ENCODE peak calls at places on chromosomes 2 and 18, in seven cellular contexts. X, Y, V, C, N, W and R are unnamed samples.

GRCh38 chr2:1584691-1585485 is 159.4 kb downstream of the PXDN start:
- DNase-seq in X (no peak), Y (no peak), V (no peak), C (no peak), N (no peak), W (no peak), R (no peak)

GRCh38 chr2:78699696-78700095 is 325.8 kb upstream of the REG3G start:
- DNase-seq in X (no peak), Y (no peak), V (no peak), C (no peak), N (no peak), W (no peak), R (no peak)

GRCh38 chr2:25293145-25293544 is 48.6 kb downstream of the DNMT3A start:
- DNase-seq in X (no peak), Y (no peak), V (no peak), C (no peak), N (no peak), W (no peak), R (no peak)

GRCh38 chr2:10235099-10235908 is 67.4 kb upstream of the HPCAL1 start:
- DNase-seq in X (no peak), Y (no peak), V (peak; percentile 16), C (no peak), N (no peak), W (no peak), R (no peak)

GRCh38 chr2:167832840-167833239 is 414.6 kb downstream of the STK39 start:
- DNase-seq in X (no peak), Y (no peak), V (no peak), C (no peak), N (no peak), W (no peak), R (no peak)

GRCh38 chr2:127535422-127535901 is at the start of gene MYO7B:
- DNase-seq in X (no peak), Y (no peak), V (no peak), C (no peak), N (no peak), W (no peak), R (no peak)

GRCh38 chr2:105744909-105745853 is at the start of gene NCK2:
- DNase-seq in X (no peak), Y (no peak), V (peak; percentile 34), C (peak; percentile 53), N (peak; percentile 34), W (peak; percentile 55), R (no peak)

GRCh38 chr2:128622916-128623620 is 304.4 kb upstream of the HS6ST1 start:
- DNase-seq in X (no peak), Y (no peak), V (peak; percentile 44), C (no peak), N (no peak), W (no peak), R (no peak)

GRCh38 chr2:218895326-218895725 is 14.7 kb downstream of the WNT10A start:
- DNase-seq in X (no peak), Y (no peak), V (no peak), C (no peak), N (no peak), W (no peak), R (no peak)

GRCh38 chr2:143830476-143830875 is 689.4 kb downstream of the ZEB2 start:
- DNase-seq in X (no peak), Y (no peak), V (no peak), C (no peak), N (no peak), W (no peak), R (no peak)

GRCh38 chr18:623760-624620 is 27.2 kb downstream of the CLUL1 start:
- DNase-seq in X (no peak), Y (peak; percentile 21), V (peak; percentile 87), C (peak; percentile 75), N (peak; percentile 85), W (peak; percentile 66), R (no peak)

GRCh38 chr2:96819876-96820511 is 3.9 kb downstream of the CNNM3 start:
- DNase-seq in X (no peak), Y (no peak), V (no peak), C (no peak), N (no peak), W (no peak), R (no peak)
- TF ChIP-seq CTCF in X (no peak), Y (no peak), V (no peak), C (no peak), N (no peak), W (peak; percentile 39), R (no peak)

GRCh38 chr2:170531876-170532275 is 183.3 kb upstream of the SP5 start:
- DNase-seq in X (no peak), Y (no peak), V (no peak), C (no peak), N (no peak), W (no peak), R (no peak)

GRCh38 chr2:170530803-170531564 is 184.2 kb upstream of the SP5 start:
- DNase-seq in X (no peak), Y (no peak), V (no peak), C (no peak), N (no peak), W (no peak), R (no peak)

GRCh38 chr2:170525566-170525900 is 189.6 kb upstream of the SP5 start:
- DNase-seq in X (peak; percentile 90), Y (peak; percentile 96), V (peak; percentile 80), C (no peak), N (peak; percentile 97), W (no peak), R (peak; percentile 81)

GRCh38 chr2:170533156-170533555 is 182.0 kb upstream of the SP5 start:
- DNase-seq in X (no peak), Y (no peak), V (no peak), C (no peak), N (no peak), W (no peak), R (no peak)

DNA sequence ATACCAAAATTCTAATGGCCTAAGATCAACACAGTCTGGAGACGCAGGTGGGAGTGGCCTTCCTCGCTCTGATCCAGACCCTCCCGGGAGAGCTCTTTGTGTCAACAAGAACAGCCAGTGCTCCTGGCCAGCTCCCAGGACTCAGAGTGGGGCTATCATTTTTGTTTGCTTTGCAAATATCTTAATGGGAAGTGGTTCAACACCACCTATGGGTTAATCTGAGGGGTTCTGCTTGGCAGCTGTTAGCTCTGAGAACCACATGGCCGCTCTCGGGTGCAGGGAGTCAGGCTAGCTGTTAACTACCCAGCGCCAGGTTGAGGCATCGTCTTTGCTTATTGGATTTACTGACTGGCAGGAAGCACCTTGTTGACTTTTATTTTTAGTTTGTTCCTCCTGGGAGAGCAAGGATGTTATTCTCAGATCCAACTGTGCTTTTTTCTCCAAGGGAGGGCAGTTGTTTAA is 184.8 kb upstream of the SP5 start:
- DNase-seq in X (peak; percentile 86), Y (no peak), V (peak; percentile 12), C (no peak), N (peak; percentile 84), W (no peak), R (no peak)
- TF ChIP-seq CTCF in X (no peak), Y (no peak), V (no peak), C (no peak), N (no peak), W (no peak), R (no peak)

GRCh38 chr2:27025281-27025800 is 7.4 kb upstream of the TMEM214 start:
- DNase-seq in X (no peak), Y (no peak), V (no peak), C (no peak), N (no peak), W (no peak), R (no peak)

GRCh38 chr2:27024812-27025211 is 8.0 kb upstream of the TMEM214 start:
- DNase-seq in X (no peak), Y (no peak), V (no peak), C (no peak), N (no peak), W (no peak), R (no peak)

GRCh38 chr2:27023740-27024139 is 9.0 kb upstream of the TMEM214 start:
- DNase-seq in X (no peak), Y (no peak), V (no peak), C (no peak), N (no peak), W (no peak), R (no peak)

GRCh38 chr2:27025861-27026851 is 6.6 kb upstream of the TMEM214 start:
- DNase-seq in X (no peak), Y (no peak), V (no peak), C (no peak), N (no peak), W (no peak), R (no peak)

DNA sequence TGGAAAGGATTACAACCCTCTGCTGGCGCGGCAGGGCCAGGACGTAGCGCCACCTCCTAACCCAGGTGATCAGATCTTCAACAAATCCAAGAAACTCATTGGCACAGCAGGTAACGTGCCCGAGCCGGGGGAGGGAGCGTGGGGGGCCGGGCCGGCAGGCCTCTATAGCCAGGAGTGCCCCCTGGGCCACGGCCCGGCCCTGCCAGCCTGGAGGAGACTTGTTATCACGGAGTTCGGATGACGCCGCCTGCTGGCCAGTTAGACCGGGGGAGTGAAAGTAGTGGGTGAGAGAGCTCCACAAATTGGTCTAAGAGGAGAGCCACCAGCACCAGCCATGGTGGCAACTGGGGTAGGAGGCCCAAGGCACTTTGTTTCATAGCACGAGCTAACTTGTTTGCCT is 8.6 kb upstream of the TMEM214 start:
- DNase-seq in X (no peak), Y (no peak), V (no peak), C (peak; percentile 67), N (no peak), W (no peak), R (no peak)
- TF ChIP-seq CTCF in X (no peak), Y (peak; percentile 11), V (no peak), C (peak; percentile 56), N (no peak), W (peak; percentile 24), R (peak; percentile 4)

GRCh38 chr18:45850021-45850420 is 24.5 kb downstream of the SIGLEC15 start:
- DNase-seq in X (no peak), Y (no peak), V (no peak), C (no peak), N (no peak), W (no peak), R (no peak)
- TF ChIP-seq CTCF in X (peak; percentile 18), Y (peak; percentile 58), V (peak; percentile 24), C (no peak), N (peak; percentile 42), W (peak; percentile 12), R (peak; percentile 40)

DNA sequence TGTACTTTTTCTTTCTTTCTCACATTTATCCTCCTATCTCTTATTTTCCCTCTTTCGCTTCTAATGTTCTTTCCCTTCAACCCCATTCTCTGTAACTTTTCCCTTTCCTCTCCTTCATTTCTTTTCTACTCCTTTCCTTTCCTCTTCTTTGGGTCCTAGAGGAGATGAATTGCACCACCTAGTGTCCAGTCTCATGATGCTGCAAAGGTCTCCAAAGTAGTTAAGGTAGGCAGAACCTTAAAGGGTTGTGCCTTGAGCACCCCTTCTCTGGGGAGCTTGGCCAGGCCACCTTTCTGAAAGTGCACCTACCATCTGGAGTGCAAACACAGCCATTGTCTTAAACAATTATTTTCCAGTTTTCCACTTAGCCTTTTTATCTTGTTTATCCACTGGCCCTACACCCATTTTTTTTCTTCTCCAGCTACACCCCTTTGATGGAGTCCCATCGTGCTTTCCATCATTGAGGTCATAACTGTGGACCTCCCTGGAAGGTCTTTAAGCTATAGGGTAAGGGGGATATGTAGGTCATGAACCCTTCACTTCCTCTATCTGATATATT is 156.0 kb downstream of the ESCO1 start:
- DNase-seq in X (no peak), Y (no peak), V (peak; percentile 79), C (peak; percentile 42), N (peak; percentile 78), W (peak; percentile 42), R (no peak)
- TF ChIP-seq CTCF in X (peak; percentile 73), Y (peak; percentile 86), V (peak; percentile 85), C (peak; percentile 56), N (peak; percentile 84), W (peak; percentile 88), R (peak; percentile 84)